ENCODE peak calls at places on chromosomes 12 and 14, in eight cellular contexts. One of them, this sample, is unnamed. For H3K36me3, the result is how much of the 10 kb centered on the place peaks cover.

GRCh38 chr12:68349921-68350606 is 17.9 kb upstream of the MDM1 start:
- DNase-seq in endodermal cell: no peak
- DNase-seq in left lung: no peak
- DNase-seq in stomach: no peak
- DNase-seq in GM23338: no peak
- DNase-seq in colonic mucosa: no peak
- DNase-seq in ovary: no peak
- DNase-seq in breast epithelium: no peak
- DNase-seq in this sample: no peak

GRCh38 chr12:6062427-6063378 is 61.8 kb downstream of the VWF start:
- DNase-seq in left lung: peak
- DNase-seq in GM23338: peak
- DNase-seq in breast epithelium: no peak
- DNase-seq in ovary: peak
- DNase-seq in stomach: peak
- DNase-seq in colonic mucosa: peak
- DNase-seq in endodermal cell: peak
- DNase-seq in this sample: peak

GRCh38 chr14:28756896-28757570 is 9.6 kb upstream of the FOXG1 start:
- DNase-seq in GM23338: peak
- DNase-seq in endodermal cell: peak
- DNase-seq in stomach: no peak
- DNase-seq in left lung: no peak
- DNase-seq in colonic mucosa: no peak
- DNase-seq in breast epithelium: no peak
- DNase-seq in ovary: no peak
- DNase-seq in this sample: peak

GRCh38 chr14:104037903-104038302 is 47.6 kb upstream of the ASPG start:
- DNase-seq in ovary: no peak
- DNase-seq in stomach: no peak
- DNase-seq in left lung: no peak
- DNase-seq in breast epithelium: no peak
- DNase-seq in endodermal cell: no peak
- DNase-seq in GM23338: no peak
- DNase-seq in colonic mucosa: no peak
- DNase-seq in this sample: no peak

GRCh38 chr12:1530592-1531159 is 63.7 kb downstream of the FBXL14 start:
- DNase-seq in colonic mucosa: no peak
- DNase-seq in left lung: no peak
- DNase-seq in stomach: no peak
- DNase-seq in endodermal cell: peak
- DNase-seq in breast epithelium: no peak
- DNase-seq in ovary: peak
- DNase-seq in GM23338: peak
- DNase-seq in this sample: peak

GRCh38 chr12:24903305-24904088 is 45.4 kb downstream of the BCAT1 start:
- DNase-seq in stomach: no peak
- DNase-seq in ovary: no peak
- DNase-seq in colonic mucosa: no peak
- DNase-seq in GM23338: no peak
- DNase-seq in endodermal cell: no peak
- DNase-seq in left lung: no peak
- DNase-seq in breast epithelium: no peak
- DNase-seq in this sample: no peak

GRCh38 chr14:29584992-29585391 is 342.7 kb downstream of the PRKD1 start:
- DNase-seq in endodermal cell: peak
- DNase-seq in colonic mucosa: no peak
- DNase-seq in GM23338: peak
- DNase-seq in stomach: no peak
- DNase-seq in ovary: peak
- DNase-seq in breast epithelium: no peak
- DNase-seq in left lung: peak
- DNase-seq in this sample: peak

GRCh38 chr12:46265734-46266133 is 3.1 kb downstream of the SLC38A1 start:
- DNase-seq in GM23338: no peak
- DNase-seq in endodermal cell: no peak
- DNase-seq in colonic mucosa: no peak
- DNase-seq in left lung: no peak
- DNase-seq in stomach: no peak
- DNase-seq in ovary: no peak
- DNase-seq in breast epithelium: no peak
- DNase-seq in this sample: no peak

GRCh38 chr12:20695232-20695631 is at the start of gene SLCO1C1:
- DNase-seq in left lung: no peak
- DNase-seq in ovary: no peak
- DNase-seq in GM23338: peak
- DNase-seq in endodermal cell: peak
- DNase-seq in breast epithelium: no peak
- DNase-seq in colonic mucosa: no peak
- DNase-seq in stomach: no peak
- DNase-seq in this sample: peak

GRCh38 chr14:73243341-73243740 is 6.0 kb downstream of the PAPLN start:
- DNase-seq in colonic mucosa: no peak
- DNase-seq in stomach: no peak
- DNase-seq in breast epithelium: no peak
- DNase-seq in endodermal cell: no peak
- DNase-seq in left lung: no peak
- DNase-seq in ovary: no peak
- DNase-seq in GM23338: no peak
- DNase-seq in this sample: peak

GRCh38 chr12:59660921-59661597 is 65.2 kb downstream of the SLC16A7 start:
- DNase-seq in left lung: no peak
- DNase-seq in GM23338: no peak
- DNase-seq in breast epithelium: no peak
- DNase-seq in colonic mucosa: no peak
- DNase-seq in endodermal cell: no peak
- DNase-seq in stomach: no peak
- DNase-seq in ovary: no peak
- DNase-seq in this sample: no peak

GRCh38 chr14:87142568-87143211 is 850.3 kb downstream of the GALC start:
- DNase-seq in left lung: no peak
- DNase-seq in breast epithelium: no peak
- DNase-seq in colonic mucosa: no peak
- DNase-seq in endodermal cell: no peak
- DNase-seq in stomach: no peak
- DNase-seq in GM23338: no peak
- DNase-seq in ovary: no peak
- DNase-seq in this sample: no peak

GRCh38 chr14:50083467-50084337 is 32.7 kb downstream of the VCPKMT start:
- DNase-seq in breast epithelium: no peak
- DNase-seq in ovary: no peak
- DNase-seq in left lung: no peak
- DNase-seq in colonic mucosa: peak
- DNase-seq in stomach: no peak
- DNase-seq in endodermal cell: no peak
- DNase-seq in GM23338: no peak
- DNase-seq in this sample: no peak

GRCh38 chr12:1939745-1940607 is 21.5 kb upstream of the CACNA2D4 start:
- DNase-seq in left lung: peak
- DNase-seq in colonic mucosa: peak
- DNase-seq in ovary: peak
- DNase-seq in GM23338: peak
- DNase-seq in endodermal cell: peak
- DNase-seq in breast epithelium: peak
- DNase-seq in stomach: peak
- DNase-seq in this sample: peak

GRCh38 chr14:63486729-63487128 is 56.4 kb downstream of the PPP2R5E start:
- DNase-seq in GM23338: no peak
- DNase-seq in endodermal cell: no peak
- DNase-seq in left lung: no peak
- DNase-seq in colonic mucosa: no peak
- DNase-seq in ovary: no peak
- DNase-seq in stomach: no peak
- DNase-seq in breast epithelium: no peak
- DNase-seq in this sample: no peak

GRCh38 chr12:124352839-124353238 is 57.9 kb downstream of the RFLNA start:
- DNase-seq in ovary: no peak
- DNase-seq in stomach: peak
- DNase-seq in endodermal cell: no peak
- DNase-seq in left lung: peak
- DNase-seq in GM23338: no peak
- DNase-seq in breast epithelium: no peak
- DNase-seq in colonic mucosa: peak
- DNase-seq in this sample: no peak

GRCh38 chr14:68797180-68797670 is 4.4 kb upstream of the ZFP36L1 start:
- DNase-seq in stomach: peak
- DNase-seq in ovary: peak
- DNase-seq in colonic mucosa: no peak
- DNase-seq in endodermal cell: peak
- DNase-seq in breast epithelium: no peak
- DNase-seq in left lung: no peak
- DNase-seq in GM23338: peak
- DNase-seq in this sample: peak

GRCh38 chr14:69242311-69243224 is 17.4 kb upstream of the GALNT16 start:
- DNase-seq in ovary: no peak
- DNase-seq in stomach: peak
- DNase-seq in left lung: no peak
- DNase-seq in colonic mucosa: peak
- DNase-seq in breast epithelium: no peak
- DNase-seq in endodermal cell: peak
- DNase-seq in GM23338: peak
- DNase-seq in this sample: peak

GRCh38 chr12:108939594-108939993 is 59.7 kb downstream of the DAO start:
- DNase-seq in ovary: no peak
- DNase-seq in GM23338: peak
- DNase-seq in endodermal cell: peak
- DNase-seq in breast epithelium: no peak
- DNase-seq in left lung: no peak
- DNase-seq in colonic mucosa: no peak
- DNase-seq in stomach: no peak
- DNase-seq in this sample: peak

GRCh38 chr14:100536721-100537700 is 50.2 kb downstream of the BEGAIN start:
- DNase-seq in GM23338: no peak
- DNase-seq in endodermal cell: peak
- DNase-seq in breast epithelium: peak
- DNase-seq in left lung: peak
- DNase-seq in colonic mucosa: peak
- DNase-seq in ovary: peak
- DNase-seq in stomach: peak
- DNase-seq in this sample: peak

GRCh38 chr14:34211732-34212131 is 250.3 kb downstream of the SPTSSA start:
- DNase-seq in colonic mucosa: no peak
- DNase-seq in left lung: no peak
- DNase-seq in breast epithelium: no peak
- DNase-seq in endodermal cell: no peak
- DNase-seq in GM23338: no peak
- DNase-seq in stomach: no peak
- DNase-seq in ovary: no peak
- DNase-seq in this sample: no peak

GRCh38 chr14:102317564-102318248 is 1.8 kb upstream of the ZNF839 start:
- DNase-seq in colonic mucosa: peak
- DNase-seq in stomach: no peak
- DNase-seq in ovary: no peak
- DNase-seq in breast epithelium: no peak
- DNase-seq in GM23338: peak
- DNase-seq in endodermal cell: no peak
- DNase-seq in left lung: no peak
- DNase-seq in this sample: no peak

GRCh38 chr14:34043627-34044372 is 92.9 kb upstream of the EGLN3 start:
- DNase-seq in GM23338: peak
- DNase-seq in endodermal cell: peak
- DNase-seq in colonic mucosa: peak
- DNase-seq in stomach: no peak
- DNase-seq in ovary: no peak
- DNase-seq in breast epithelium: no peak
- DNase-seq in left lung: no peak
- DNase-seq in this sample: no peak

GRCh38 chr12:71447691-71448660 is 8.4 kb downstream of the LGR5 start:
- DNase-seq in colonic mucosa: no peak
- DNase-seq in ovary: no peak
- DNase-seq in breast epithelium: no peak
- DNase-seq in endodermal cell: no peak
- DNase-seq in left lung: no peak
- DNase-seq in GM23338: no peak
- DNase-seq in stomach: no peak
- DNase-seq in this sample: no peak

GRCh38 chr14:60251877-60252276 is 2.9 kb downstream of the PPM1A start:
- DNase-seq in breast epithelium: no peak
- DNase-seq in left lung: no peak
- DNase-seq in ovary: no peak
- DNase-seq in stomach: no peak
- DNase-seq in endodermal cell: no peak
- DNase-seq in GM23338: no peak
- DNase-seq in colonic mucosa: no peak
- DNase-seq in this sample: no peak
- H3K36me3 ChIP-seq in breast epithelium: under half
- H3K36me3 ChIP-seq in left lung: under half
- H3K36me3 ChIP-seq in ovary: under half
- H3K36me3 ChIP-seq in stomach: under half
- H3K36me3 ChIP-seq in endodermal cell: under half
- H3K36me3 ChIP-seq in GM23338: under half
- H3K36me3 ChIP-seq in colonic mucosa: under half
- H3K36me3 ChIP-seq in this sample: under half

GRCh38 chr14:89429206-89430091 is 12.4 kb upstream of the FOXN3 start:
- DNase-seq in left lung: no peak
- DNase-seq in stomach: no peak
- DNase-seq in ovary: peak
- DNase-seq in colonic mucosa: no peak
- DNase-seq in breast epithelium: no peak
- DNase-seq in endodermal cell: no peak
- DNase-seq in GM23338: no peak
- DNase-seq in this sample: no peak
- H3K4me3 ChIP-seq in left lung: no peak
- H3K4me3 ChIP-seq in stomach: no peak
- H3K4me3 ChIP-seq in ovary: peak
- H3K4me3 ChIP-seq in colonic mucosa: no peak
- H3K4me3 ChIP-seq in breast epithelium: peak
- H3K4me3 ChIP-seq in endodermal cell: no peak
- H3K4me3 ChIP-seq in GM23338: no peak
- H3K4me3 ChIP-seq in this sample: no peak

GRCh38 chr12:110465024-110465423 is 3.0 kb downstream of the GPN3 start:
- DNase-seq in ovary: no peak
- DNase-seq in colonic mucosa: no peak
- DNase-seq in left lung: no peak
- DNase-seq in stomach: no peak
- DNase-seq in endodermal cell: no peak
- DNase-seq in GM23338: no peak
- DNase-seq in breast epithelium: no peak
- DNase-seq in this sample: no peak
- H3K36me3 ChIP-seq in ovary: under half
- H3K36me3 ChIP-seq in colonic mucosa: under half
- H3K36me3 ChIP-seq in left lung: under half
- H3K36me3 ChIP-seq in stomach: under half
- H3K36me3 ChIP-seq in endodermal cell: under half
- H3K36me3 ChIP-seq in GM23338: under half
- H3K36me3 ChIP-seq in breast epithelium: under half
- H3K36me3 ChIP-seq in this sample: under half

GRCh38 chr12:122977153-122977552 is 2.1 kb downstream of the OGFOD2 start:
- DNase-seq in ovary: no peak
- DNase-seq in GM23338: no peak
- DNase-seq in stomach: no peak
- DNase-seq in endodermal cell: no peak
- DNase-seq in left lung: no peak
- DNase-seq in colonic mucosa: no peak
- DNase-seq in breast epithelium: no peak
- DNase-seq in this sample: no peak
- H3K4me3 ChIP-seq in ovary: no peak
- H3K4me3 ChIP-seq in GM23338: no peak
- H3K4me3 ChIP-seq in stomach: no peak
- H3K4me3 ChIP-seq in endodermal cell: no peak
- H3K4me3 ChIP-seq in left lung: no peak
- H3K4me3 ChIP-seq in colonic mucosa: no peak
- H3K4me3 ChIP-seq in breast epithelium: no peak
- H3K4me3 ChIP-seq in this sample: no peak

GRCh38 chr12:117089463-117089862 is 9.8 kb downstream of the TESC start:
- DNase-seq in ovary: no peak
- DNase-seq in GM23338: no peak
- DNase-seq in endodermal cell: no peak
- DNase-seq in colonic mucosa: no peak
- DNase-seq in stomach: no peak
- DNase-seq in breast epithelium: no peak
- DNase-seq in left lung: no peak
- DNase-seq in this sample: no peak
- H3K36me3 ChIP-seq in ovary: under half
- H3K36me3 ChIP-seq in GM23338: under half
- H3K36me3 ChIP-seq in endodermal cell: under half
- H3K36me3 ChIP-seq in colonic mucosa: under half
- H3K36me3 ChIP-seq in stomach: under half
- H3K36me3 ChIP-seq in breast epithelium: under half
- H3K36me3 ChIP-seq in left lung: under half
- H3K36me3 ChIP-seq in this sample: under half